ENCODE peak calls at places on chromosomes 1 and 21, in nine cellular contexts. F, M, Q, V, G, Z, P, E and J are unnamed samples.

GRCh38 chr1:7768583-7768982 is 2.5 kb upstream of the VAMP3 start:
- DNase-seq in Q (no peak), E (no peak), G (no peak), M (no peak), Z (no peak), F (no peak), V (no peak), P (no peak), J (no peak)

GRCh38 chr1:221716713-221717490 is 25.0 kb downstream of the DUSP10 start:
- DNase-seq in M (no peak), E (no peak), V (peak), P (no peak), G (no peak), Z (no peak), Q (no peak), F (no peak), J (no peak)

GRCh38 chr1:112061056-112061455 is 71.6 kb upstream of the KCND3 start:
- DNase-seq in M (no peak), Z (no peak), F (no peak), G (no peak), E (no peak), V (no peak), Q (no peak), P (no peak), J (no peak)

GRCh38 chr1:201266774-201267173 is 16.5 kb upstream of the PKP1 start:
- DNase-seq in M (peak), Z (peak), F (no peak), G (no peak), Q (no peak), E (no peak), V (no peak), P (no peak), J (peak)

GRCh38 chr1:108537976-108538375 is 21.9 kb upstream of the EEIG2 start:
- DNase-seq in Z (no peak), G (no peak), M (no peak), F (no peak), E (no peak), V (no peak), P (no peak), Q (no peak), J (no peak)

GRCh38 chr1:173301507-173301906 is 94.4 kb upstream of the TNFSF4 start:
- DNase-seq in G (no peak), E (no peak), M (no peak), F (no peak), Q (no peak), P (no peak), V (no peak), Z (no peak), J (no peak)

GRCh38 chr1:23080885-23081284 is 61.6 kb downstream of the KDM1A start:
- DNase-seq in Q (no peak), Z (no peak), P (no peak), F (no peak), E (no peak), G (no peak), M (no peak), V (no peak), J (no peak)

GRCh38 chr1:247530785-247531184 is 5.5 kb downstream of the OR2C3 start:
- DNase-seq in V (no peak), M (no peak), F (no peak), Q (no peak), E (peak), Z (no peak), G (no peak), P (no peak), J (no peak)

GRCh38 chr1:167431261-167431908 is 86.9 kb downstream of the CD247 start:
- DNase-seq in E (no peak), Q (no peak), Z (no peak), M (peak), F (no peak), P (no peak), G (no peak), V (peak), J (no peak)

GRCh38 chr21:32412998-32413504 is 545 bp downstream of the EVA1C start:
- DNase-seq in V (no peak), Q (peak), Z (no peak), P (no peak), G (peak), M (peak), E (peak), F (peak), J (peak)

GRCh38 chr21:32415999-32416398 is 3.5 kb downstream of the EVA1C start:
- DNase-seq in Q (no peak), M (no peak), F (no peak), Z (no peak), P (no peak), V (no peak), E (no peak), G (no peak), J (no peak)

GRCh38 chr21:32414579-32415358 is 2.3 kb downstream of the EVA1C start:
- DNase-seq in Z (no peak), M (no peak), V (no peak), F (no peak), G (no peak), Q (no peak), E (peak), P (no peak), J (no peak)

GRCh38 chr21:32413697-32414578 is 1.4 kb downstream of the EVA1C start:
- DNase-seq in M (no peak), V (no peak), E (peak), Z (no peak), G (no peak), Q (peak), F (no peak), P (no peak), J (peak)

GRCh38 chr21:32415451-32415850 is 2.9 kb downstream of the EVA1C start:
- DNase-seq in F (no peak), M (no peak), G (no peak), V (no peak), Z (no peak), Q (no peak), E (peak), P (no peak), J (no peak)
- H3K27ac ChIP-seq in F (no peak), M (no peak), G (peak), V (no peak), Z (no peak), Q (no peak), E (peak), P (peak), J (no peak)

DNA sequence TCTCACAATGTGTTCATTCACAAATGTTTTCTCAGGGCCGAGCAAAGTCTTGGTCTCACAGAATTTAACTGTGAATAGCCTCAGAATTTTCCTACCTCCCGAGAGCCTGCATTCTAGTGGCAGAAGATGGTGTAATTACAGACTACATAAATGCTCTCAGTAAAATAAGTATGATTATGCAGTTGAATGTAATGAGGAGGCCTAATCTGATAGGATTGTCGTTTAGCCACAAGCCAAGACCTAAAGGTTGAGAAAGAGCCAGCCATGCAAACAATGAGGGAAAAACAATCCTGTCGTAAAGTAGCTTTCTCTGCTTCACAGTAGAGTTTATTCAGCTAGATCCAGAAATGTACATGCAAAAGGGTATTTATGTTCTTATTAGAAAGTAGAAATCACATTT is 607.8 kb upstream of the B3GALT2 start:
- DNase-seq in M (no peak), E (no peak), Q (no peak), P (no peak), V (no peak), G (no peak), F (no peak), Z (no peak), J (no peak)
- H3K4me3 ChIP-seq in M (no peak), E (no peak), Q (no peak), P (no peak), V (no peak), G (no peak), F (no peak), Z (no peak), J (no peak)

DNA sequence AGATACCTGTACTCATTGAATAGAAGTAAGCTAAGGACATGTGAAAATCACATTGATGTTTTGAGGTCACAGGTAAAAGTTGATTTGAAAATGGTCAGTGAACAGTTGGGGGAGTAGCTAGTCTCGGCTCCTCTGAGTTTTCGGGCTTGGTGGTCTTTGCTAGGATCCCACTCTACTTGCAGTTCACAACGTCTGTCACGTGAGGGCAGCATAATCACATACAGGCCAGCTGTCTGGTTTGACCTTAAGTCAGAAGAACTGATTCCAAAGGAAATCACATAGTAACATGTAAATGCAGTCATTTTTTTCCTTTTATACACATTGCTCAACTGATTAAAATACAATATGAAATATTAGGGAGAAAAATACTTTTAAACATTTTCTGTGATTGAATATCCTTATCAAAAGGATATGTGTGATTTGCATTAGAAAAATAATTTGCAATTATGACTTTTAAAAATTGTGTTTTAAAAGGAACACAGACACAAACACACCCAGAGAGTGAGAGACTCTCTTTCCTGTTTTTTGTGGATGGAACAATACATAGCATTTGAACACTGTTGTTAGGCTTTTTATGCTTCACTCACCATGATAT is 21.8 kb upstream of the PDC start:
- DNase-seq in M (peak), Q (peak), V (peak), G (peak), E (peak), F (no peak), Z (peak), P (no peak), J (peak)
- TF ChIP-seq CTCF in M (peak), Q (peak), V (peak), G (peak), E (peak), F (peak), Z (peak), P (peak), J (peak)

GRCh38 chr1:192126030-192126619 is 32.1 kb upstream of the RGS18 start:
- DNase-seq in G (no peak), P (no peak), Z (no peak), E (no peak), F (no peak), Q (no peak), V (no peak), M (no peak), J (no peak)
- H3K27ac ChIP-seq in G (no peak), P (no peak), Z (no peak), E (no peak), F (no peak), Q (no peak), V (no peak), M (no peak), J (no peak)

GRCh38 chr1:116667577-116668105 is at the start of gene IGSF3:
- DNase-seq in Q (peak), G (peak), E (peak), M (peak), F (peak), V (peak), Z (no peak), P (no peak), J (peak)

GRCh38 chr1:116665001-116665400 is 2.5 kb downstream of the IGSF3 start:
- DNase-seq in E (no peak), Z (no peak), M (no peak), Q (no peak), F (no peak), V (no peak), P (no peak), G (no peak), J (no peak)

GRCh38 chr1:116664366-116664983 is 3.1 kb downstream of the IGSF3 start:
- DNase-seq in E (no peak), Z (no peak), G (no peak), M (no peak), P (no peak), V (no peak), Q (no peak), F (no peak), J (no peak)

GRCh38 chr1:116666747-116667576 is 571 bp downstream of the IGSF3 start:
- DNase-seq in F (peak), M (no peak), Q (no peak), G (no peak), Z (no peak), V (no peak), P (no peak), E (no peak), J (no peak)

DNA sequence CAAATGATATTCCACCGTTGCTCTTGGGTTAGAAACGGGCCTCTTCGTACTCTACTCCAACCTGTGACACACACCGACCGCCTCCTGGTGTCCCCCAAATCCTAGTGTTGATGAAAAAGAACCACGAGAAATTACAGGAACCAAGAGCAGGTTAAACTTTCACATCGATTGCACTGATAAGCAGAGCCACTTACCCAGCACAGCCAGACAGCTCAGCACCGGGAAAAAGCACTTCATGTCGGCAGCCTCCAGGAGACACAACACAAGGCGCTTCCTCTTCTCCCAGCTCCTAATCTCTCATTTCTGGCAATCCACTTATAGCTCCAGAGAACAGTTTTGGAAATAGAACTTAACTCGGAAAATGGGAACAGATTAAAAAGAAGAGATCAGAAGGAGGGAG is 1.4 kb downstream of the IGSF3 start:
- DNase-seq in V (no peak), P (no peak), Z (no peak), Q (no peak), F (no peak), G (no peak), M (no peak), E (no peak), J (no peak)
- H3K4me3 ChIP-seq in V (peak), P (peak), Z (no peak), Q (peak), F (no peak), G (peak), M (peak), E (no peak), J (no peak)

DNA sequence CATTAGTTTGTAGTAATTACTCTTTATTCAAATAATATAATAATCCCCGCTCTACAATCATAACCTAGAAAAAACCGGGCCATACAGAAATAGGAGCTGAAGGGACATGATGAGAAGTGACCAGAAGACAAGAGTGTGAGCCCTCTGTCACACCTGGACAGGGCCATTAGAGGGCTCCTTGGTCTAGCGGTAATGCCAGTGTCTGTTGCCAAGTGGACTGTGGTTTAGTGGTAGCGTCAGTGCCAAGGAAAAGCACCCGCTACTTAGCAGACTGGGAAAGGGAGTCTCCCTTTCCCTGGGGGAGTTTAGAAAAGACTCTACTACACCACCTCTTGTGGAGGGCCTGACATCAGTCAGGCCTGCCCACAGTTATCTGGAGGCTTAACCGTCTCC is 19.1 kb downstream of the PCBP3 start:
- DNase-seq in V (no peak), Q (no peak), E (no peak), M (no peak), Z (no peak), P (no peak), F (no peak), G (no peak), J (no peak)
- TF ChIP-seq CTCF in V (no peak), Q (no peak), E (no peak), M (no peak), Z (no peak), P (no peak), F (no peak), G (no peak), J (no peak)

DNA sequence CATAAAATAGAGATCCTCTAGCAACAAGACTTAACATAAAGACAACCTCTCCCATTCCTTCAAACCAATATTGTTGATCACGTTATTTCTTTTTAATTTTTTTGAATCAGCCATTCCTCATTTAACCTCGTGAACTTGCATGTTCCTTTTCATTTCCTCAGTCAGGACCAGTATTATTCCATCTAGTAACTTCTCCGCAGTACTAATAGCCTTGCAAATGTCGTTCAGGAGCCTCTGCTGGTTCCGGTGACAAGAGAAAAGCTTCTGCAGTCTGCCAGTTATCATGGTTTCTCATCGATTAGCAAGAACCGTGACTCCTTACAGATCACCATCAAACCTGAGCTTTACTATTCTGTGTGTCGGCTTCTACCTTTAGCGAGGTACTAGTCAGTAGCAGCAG is 3.0 kb downstream of the APP start:
- DNase-seq in M (no peak), E (no peak), G (no peak), P (no peak), Z (no peak), F (no peak), Q (no peak), V (no peak), J (no peak)
- H3K27ac ChIP-seq in M (peak), E (no peak), G (no peak), P (peak), Z (no peak), F (no peak), Q (peak), V (no peak), J (peak)

GRCh38 chr1:106571109-106571508 is 485.4 kb upstream of the PRMT6 start:
- DNase-seq in M (no peak), G (no peak), Z (no peak), P (no peak), F (no peak), V (no peak), E (no peak), Q (no peak), J (no peak)

GRCh38 chr1:106564192-106564591 is 492.3 kb upstream of the PRMT6 start:
- DNase-seq in M (no peak), Q (no peak), F (no peak), P (no peak), V (no peak), E (no peak), Z (no peak), G (no peak), J (no peak)

GRCh38 chr1:106568161-106568560 is 488.3 kb upstream of the PRMT6 start:
- DNase-seq in M (no peak), Z (no peak), F (no peak), G (no peak), P (no peak), E (no peak), Q (no peak), V (no peak), J (no peak)

GRCh38 chr1:106568575-106568974 is 487.9 kb upstream of the PRMT6 start:
- DNase-seq in P (no peak), E (no peak), Z (no peak), Q (no peak), F (no peak), V (no peak), G (no peak), M (no peak), J (no peak)
- H3K4me3 ChIP-seq in P (no peak), E (no peak), Z (no peak), Q (no peak), F (no peak), V (no peak), G (no peak), M (no peak), J (no peak)